ENCODE peak calls at places on chromosomes 7 and 10, in six cellular contexts. Z, S, V, L, O and A are unnamed samples.

GRCh38 chr10:86959737-86960002 is 1.3 kb downstream of the SNCG start:
- DNase-seq in O (no peak), Z (no peak), L (no peak), S (no peak), V (peak; percentile 84), A (no peak)

GRCh38 chr10:97640868-97641811 is 669 bp downstream of the PI4K2A start:
- DNase-seq in S (no peak), L (peak; percentile 44), Z (peak; percentile 60), V (peak; percentile 90), O (peak; percentile 36), A (peak; percentile 53)

GRCh38 chr7:2719007-2719406 is 31.0 kb downstream of the AMZ1 start:
- DNase-seq in L (no peak), S (no peak), Z (no peak), O (peak; percentile 54), V (no peak), A (peak; percentile 88)

GRCh38 chr7:32453286-32454011 is 36.7 kb downstream of the LSM5 start:
- DNase-seq in S (no peak), V (peak; percentile 36), Z (no peak), L (peak; percentile 44), O (no peak), A (no peak)

GRCh38 chr10:32412499-32412853 is 33.5 kb upstream of the CCDC7 start:
- DNase-seq in V (no peak), L (no peak), Z (no peak), O (no peak), S (no peak), A (no peak)

GRCh38 chr7:107047902-107048782 is 3.6 kb downstream of the PRKAR2B start:
- DNase-seq in S (no peak), L (no peak), O (no peak), V (no peak), Z (no peak), A (no peak)

GRCh38 chr10:76576276-76576962 is 1061.2 kb downstream of the KCNMA1 start:
- DNase-seq in L (no peak), Z (peak; percentile 57), V (no peak), S (no peak), O (no peak), A (no peak)

GRCh38 chr10:46288601-46289206 is 1.9 kb downstream of the ANTXRL start:
- DNase-seq in S (no peak), O (no peak), L (no peak), Z (no peak), V (peak; percentile 62), A (no peak)

GRCh38 chr10:79457256-79457785 is 11.9 kb upstream of the ZCCHC24 start:
- DNase-seq in S (no peak), L (no peak), O (no peak), Z (no peak), V (peak; percentile 75), A (no peak)

GRCh38 chr10:74373059-74373458 is 222.0 kb downstream of the ADK start:
- DNase-seq in O (no peak), V (no peak), S (no peak), L (no peak), Z (peak; percentile 2), A (no peak)

GRCh38 chr7:124898523-124898922 is 31.1 kb downstream of the POT1 start:
- DNase-seq in Z (no peak), V (no peak), O (no peak), L (no peak), S (no peak), A (no peak)

DNA sequence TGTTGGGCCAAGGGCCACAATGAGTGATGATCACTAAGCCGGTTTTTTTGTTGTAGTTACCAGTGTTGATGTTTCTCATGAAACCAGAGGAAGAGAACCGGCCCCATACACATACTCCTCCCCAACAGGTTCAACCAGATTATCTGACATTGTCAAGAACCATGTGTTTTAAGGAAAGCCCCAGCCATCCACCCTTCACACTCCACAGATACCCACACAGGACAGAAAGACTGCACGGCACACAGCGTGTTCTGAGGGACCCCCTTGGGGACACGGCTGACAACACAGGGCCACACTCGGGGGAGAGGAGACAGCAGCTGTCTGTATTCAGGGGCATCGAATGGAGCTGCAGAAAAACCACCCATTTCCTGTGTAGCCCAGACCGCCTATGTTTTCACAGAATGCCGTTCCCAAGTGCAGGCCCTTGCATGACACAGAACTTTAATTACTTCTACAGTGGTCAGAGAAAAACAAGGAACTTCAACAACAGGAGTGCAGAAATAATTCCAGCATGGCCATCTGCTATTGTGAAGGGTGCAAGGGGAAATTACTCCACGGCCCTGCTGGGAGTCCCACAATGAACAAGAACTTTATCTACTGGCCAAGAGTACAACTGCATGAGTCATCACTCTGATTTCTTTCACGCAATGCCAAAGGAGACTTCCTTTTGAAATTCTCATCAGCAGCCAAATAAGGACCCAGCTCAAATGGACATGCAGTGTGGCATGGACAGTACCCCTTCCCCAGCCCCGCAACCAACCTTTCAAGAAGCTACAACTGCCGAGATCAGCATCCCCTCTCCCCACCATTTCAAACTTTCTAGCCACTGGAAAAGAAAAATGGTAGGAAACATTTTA is 2.3 kb downstream of the KLF6 start:
- DNase-seq in S (no peak), O (peak; percentile 81), L (peak; percentile 76), V (peak; percentile 93), Z (peak; percentile 86), A (peak; percentile 61)
- TF ChIP-seq CTCF in S (no peak), O (no peak), L (no peak), V (no peak), Z (no peak), A (no peak)

DNA sequence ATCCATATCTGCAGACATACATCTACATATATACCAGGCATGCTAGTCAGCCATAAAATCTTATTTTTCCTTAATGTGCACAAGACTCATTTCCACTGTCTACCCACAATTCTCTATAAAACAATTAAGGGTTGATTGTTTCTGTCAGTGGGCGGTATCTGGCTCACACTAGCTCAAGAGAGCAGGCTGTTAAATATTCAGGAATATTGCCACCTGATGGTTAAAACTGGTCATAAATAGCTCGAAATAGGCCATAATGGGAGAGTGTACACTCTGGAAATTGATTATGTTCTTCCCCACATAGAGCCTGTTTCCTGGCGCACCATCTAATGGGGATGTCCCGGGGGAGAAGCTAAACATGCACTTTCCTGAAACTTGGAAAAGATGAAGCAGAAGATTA is 620.6 kb upstream of the ANKRD30A start:
- DNase-seq in V (no peak), L (no peak), S (no peak), O (no peak), Z (no peak), A (no peak)
- TF ChIP-seq CTCF in V (no peak), L (no peak), S (peak; percentile 12), O (no peak), Z (no peak), A (no peak)

DNA sequence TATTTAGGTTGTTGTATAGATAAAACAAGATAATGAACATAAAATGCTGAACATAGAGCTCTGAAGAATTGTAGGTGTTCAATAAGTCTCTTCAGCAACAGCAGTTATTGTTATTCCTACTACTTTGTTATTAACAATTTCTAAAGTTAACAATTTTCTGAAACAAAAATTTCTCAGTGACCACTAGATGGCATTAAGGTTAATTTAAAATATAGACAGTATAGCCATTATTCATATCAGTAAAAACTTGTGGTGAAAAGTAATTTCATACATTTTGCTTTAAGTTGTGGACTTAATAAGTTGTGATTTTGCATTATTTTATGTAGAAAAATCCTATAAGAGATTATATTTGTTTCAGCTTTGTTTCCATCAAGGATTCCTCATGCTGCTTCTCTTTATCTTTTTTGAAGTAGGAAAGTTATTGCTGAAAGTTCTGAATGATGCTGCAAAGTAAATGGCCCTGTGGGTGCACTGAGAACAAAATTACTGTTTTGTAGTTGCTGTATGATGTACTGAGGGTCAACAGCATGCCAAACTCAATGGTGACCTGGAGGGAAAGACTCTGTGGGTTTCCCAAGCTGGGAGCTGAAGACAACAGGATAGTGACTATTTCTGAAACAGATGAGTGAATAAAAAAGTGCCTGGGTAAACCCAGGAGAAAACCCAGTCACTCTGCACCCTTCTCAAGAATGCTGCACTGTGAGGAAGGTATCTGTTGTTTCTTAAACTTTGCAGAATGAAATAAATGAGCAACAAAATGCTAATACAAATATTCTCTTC is 253.6 kb downstream of the KIF20B start:
- DNase-seq in L (no peak), V (no peak), Z (no peak), S (no peak), O (no peak), A (no peak)
- TF ChIP-seq CTCF in L (peak; percentile 54), V (no peak), Z (no peak), S (peak; percentile 23), O (peak; percentile 50), A (peak; percentile 50)

DNA sequence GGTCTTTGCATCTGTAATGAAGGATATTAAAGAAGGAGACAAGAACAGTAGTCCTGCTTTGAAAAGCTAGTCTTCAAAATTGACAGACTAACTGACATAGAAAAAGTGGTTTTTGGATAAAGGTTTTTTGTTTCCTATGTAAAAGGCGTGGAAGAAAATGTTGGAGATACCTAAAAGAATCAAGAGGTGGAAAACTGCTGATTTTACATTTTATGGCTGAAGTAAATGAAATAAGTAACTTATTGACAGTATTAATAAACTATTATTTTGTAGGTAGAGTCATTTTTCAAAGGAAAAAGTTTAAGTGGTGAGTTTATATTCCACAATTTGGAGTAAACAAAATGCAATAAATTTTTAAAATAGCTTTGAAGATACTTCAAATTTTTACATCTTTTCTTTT is 12.6 kb upstream of the HELLS start:
- DNase-seq in Z (no peak), V (no peak), L (no peak), O (no peak), S (no peak), A (no peak)
- TF ChIP-seq CTCF in Z (no peak), V (no peak), L (no peak), O (no peak), S (no peak), A (no peak)